ENCODE peak calls at places on chromosomes 3 and 15, in ten cellular contexts. One of them, this sample, is unnamed.

GRCh38 chr15:26024241-26024640 is 161.1 kb upstream of the ATP10A start:
- DNase-seq in GM13976: no peak
- DNase-seq in tibial nerve: no peak
- DNase-seq in OCI-LY7: no peak
- DNase-seq in sigmoid colon: no peak
- DNase-seq in GM20000: no peak
- DNase-seq in HCT116: no peak
- DNase-seq in progenitor cell of endocrine pancreas: no peak
- DNase-seq in fibroblast of the aortic adventitia: no peak
- DNase-seq in Peyer's patch: no peak
- DNase-seq in this sample: no peak

GRCh38 chr15:68515371-68516095 is 63.3 kb upstream of the CORO2B start:
- DNase-seq in tibial nerve: no peak
- DNase-seq in fibroblast of the aortic adventitia: no peak
- DNase-seq in GM20000: no peak
- DNase-seq in Peyer's patch: no peak
- DNase-seq in GM13976: no peak
- DNase-seq in progenitor cell of endocrine pancreas: no peak
- DNase-seq in HCT116: no peak
- DNase-seq in sigmoid colon: no peak
- DNase-seq in OCI-LY7: no peak
- DNase-seq in this sample: no peak

GRCh38 chr3:31166249-31166885 is 271.9 kb upstream of the GADL1 start:
- DNase-seq in GM13976: no peak
- DNase-seq in OCI-LY7: no peak
- DNase-seq in sigmoid colon: no peak
- DNase-seq in Peyer's patch: no peak
- DNase-seq in HCT116: no peak
- DNase-seq in tibial nerve: no peak
- DNase-seq in GM20000: no peak
- DNase-seq in progenitor cell of endocrine pancreas: no peak
- DNase-seq in fibroblast of the aortic adventitia: peak
- DNase-seq in this sample: peak

GRCh38 chr3:31929826-31930502 is 51.1 kb downstream of the OSBPL10 start:
- DNase-seq in HCT116: no peak
- DNase-seq in GM20000: no peak
- DNase-seq in sigmoid colon: no peak
- DNase-seq in fibroblast of the aortic adventitia: no peak
- DNase-seq in progenitor cell of endocrine pancreas: no peak
- DNase-seq in OCI-LY7: peak
- DNase-seq in Peyer's patch: no peak
- DNase-seq in tibial nerve: no peak
- DNase-seq in GM13976: no peak
- DNase-seq in this sample: no peak

GRCh38 chr3:131388400-131388799 is 6.8 kb downstream of the NUDT16 start:
- DNase-seq in GM13976: no peak
- DNase-seq in fibroblast of the aortic adventitia: peak
- DNase-seq in sigmoid colon: no peak
- DNase-seq in GM20000: no peak
- DNase-seq in tibial nerve: no peak
- DNase-seq in HCT116: no peak
- DNase-seq in progenitor cell of endocrine pancreas: no peak
- DNase-seq in Peyer's patch: no peak
- DNase-seq in OCI-LY7: no peak
- DNase-seq in this sample: no peak

GRCh38 chr3:156300929-156301806 is 180.8 kb downstream of the KCNAB1 start:
- DNase-seq in fibroblast of the aortic adventitia: peak
- DNase-seq in Peyer's patch: no peak
- DNase-seq in GM13976: no peak
- DNase-seq in HCT116: no peak
- DNase-seq in sigmoid colon: no peak
- DNase-seq in OCI-LY7: no peak
- DNase-seq in GM20000: no peak
- DNase-seq in tibial nerve: no peak
- DNase-seq in progenitor cell of endocrine pancreas: no peak
- DNase-seq in this sample: no peak

GRCh38 chr15:38474155-38474757 is 20.3 kb downstream of the FAM98B start:
- DNase-seq in HCT116: peak
- DNase-seq in progenitor cell of endocrine pancreas: no peak
- DNase-seq in Peyer's patch: no peak
- DNase-seq in GM20000: peak
- DNase-seq in tibial nerve: no peak
- DNase-seq in fibroblast of the aortic adventitia: peak
- DNase-seq in sigmoid colon: no peak
- DNase-seq in GM13976: peak
- DNase-seq in OCI-LY7: peak
- DNase-seq in this sample: peak

GRCh38 chr3:85710490-85710889 is 751.7 kb downstream of the CADM2 start:
- DNase-seq in GM20000: no peak
- DNase-seq in HCT116: no peak
- DNase-seq in progenitor cell of endocrine pancreas: no peak
- DNase-seq in fibroblast of the aortic adventitia: no peak
- DNase-seq in OCI-LY7: no peak
- DNase-seq in sigmoid colon: no peak
- DNase-seq in GM13976: no peak
- DNase-seq in Peyer's patch: no peak
- DNase-seq in tibial nerve: no peak
- DNase-seq in this sample: peak

GRCh38 chr3:4417449-4417848 is 49.6 kb downstream of the SUMF1 start:
- DNase-seq in fibroblast of the aortic adventitia: peak
- DNase-seq in OCI-LY7: no peak
- DNase-seq in HCT116: no peak
- DNase-seq in GM13976: no peak
- DNase-seq in tibial nerve: no peak
- DNase-seq in progenitor cell of endocrine pancreas: no peak
- DNase-seq in Peyer's patch: no peak
- DNase-seq in sigmoid colon: no peak
- DNase-seq in GM20000: no peak
- DNase-seq in this sample: peak

GRCh38 chr3:104005815-104006214 is 1360.9 kb upstream of the ALCAM start:
- DNase-seq in HCT116: no peak
- DNase-seq in progenitor cell of endocrine pancreas: no peak
- DNase-seq in GM20000: no peak
- DNase-seq in fibroblast of the aortic adventitia: no peak
- DNase-seq in Peyer's patch: no peak
- DNase-seq in tibial nerve: no peak
- DNase-seq in sigmoid colon: no peak
- DNase-seq in OCI-LY7: no peak
- DNase-seq in GM13976: no peak
- DNase-seq in this sample: peak

GRCh38 chr3:25589104-25589782 is 75.5 kb downstream of the TOP2B start:
- DNase-seq in progenitor cell of endocrine pancreas: no peak
- DNase-seq in tibial nerve: no peak
- DNase-seq in Peyer's patch: no peak
- DNase-seq in GM20000: no peak
- DNase-seq in fibroblast of the aortic adventitia: no peak
- DNase-seq in HCT116: no peak
- DNase-seq in OCI-LY7: no peak
- DNase-seq in sigmoid colon: no peak
- DNase-seq in GM13976: no peak
- DNase-seq in this sample: peak

GRCh38 chr3:41138601-41139000 is 60.7 kb upstream of the CTNNB1 start:
- DNase-seq in sigmoid colon: no peak
- DNase-seq in GM20000: no peak
- DNase-seq in Peyer's patch: no peak
- DNase-seq in progenitor cell of endocrine pancreas: no peak
- DNase-seq in OCI-LY7: no peak
- DNase-seq in GM13976: no peak
- DNase-seq in tibial nerve: no peak
- DNase-seq in HCT116: no peak
- DNase-seq in fibroblast of the aortic adventitia: no peak
- DNase-seq in this sample: no peak

DNA sequence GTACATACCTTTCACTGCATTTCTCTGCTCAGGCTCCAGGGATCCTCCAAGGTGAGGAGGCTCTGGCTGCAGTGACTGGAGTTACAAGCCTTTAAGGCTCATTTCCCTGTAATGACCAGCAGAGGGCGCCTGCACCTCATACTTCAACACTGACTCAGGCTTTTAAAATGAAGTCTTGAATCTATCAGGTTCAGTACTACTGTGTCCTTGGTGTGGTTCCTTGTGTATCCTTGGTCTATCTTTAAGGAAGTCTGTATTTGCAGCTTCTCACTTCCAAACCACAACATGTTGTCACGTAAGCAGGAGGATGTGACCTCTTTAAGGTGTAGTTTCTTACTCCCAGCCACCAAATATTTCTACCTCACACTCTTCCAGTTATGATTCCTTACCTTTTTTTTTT is 122.5 kb upstream of the ZBED2 start:
- DNase-seq in GM20000: peak
- DNase-seq in Peyer's patch: peak
- DNase-seq in sigmoid colon: peak
- DNase-seq in OCI-LY7: peak
- DNase-seq in HCT116: peak
- DNase-seq in GM13976: peak
- DNase-seq in tibial nerve: peak
- DNase-seq in progenitor cell of endocrine pancreas: peak
- DNase-seq in fibroblast of the aortic adventitia: peak
- DNase-seq in this sample: peak
- TF ChIP-seq CTCF in GM20000: peak
- TF ChIP-seq CTCF in Peyer's patch: peak
- TF ChIP-seq CTCF in sigmoid colon: peak
- TF ChIP-seq CTCF in OCI-LY7: peak
- TF ChIP-seq CTCF in HCT116: peak
- TF ChIP-seq CTCF in GM13976: peak
- TF ChIP-seq CTCF in tibial nerve: peak
- TF ChIP-seq CTCF in progenitor cell of endocrine pancreas: peak
- TF ChIP-seq CTCF in fibroblast of the aortic adventitia: peak
- TF ChIP-seq CTCF in this sample: peak

GRCh38 chr3:50622881-50623280 is 5.9 kb downstream of the MAPKAPK3 start:
- DNase-seq in GM13976: no peak
- DNase-seq in Peyer's patch: no peak
- DNase-seq in progenitor cell of endocrine pancreas: no peak
- DNase-seq in sigmoid colon: no peak
- DNase-seq in OCI-LY7: no peak
- DNase-seq in GM20000: no peak
- DNase-seq in tibial nerve: no peak
- DNase-seq in fibroblast of the aortic adventitia: no peak
- DNase-seq in HCT116: no peak
- DNase-seq in this sample: no peak
- TF ChIP-seq CTCF in GM13976: no peak
- TF ChIP-seq CTCF in Peyer's patch: no peak
- TF ChIP-seq CTCF in progenitor cell of endocrine pancreas: no peak
- TF ChIP-seq CTCF in sigmoid colon: no peak
- TF ChIP-seq CTCF in OCI-LY7: no peak
- TF ChIP-seq CTCF in GM20000: no peak
- TF ChIP-seq CTCF in tibial nerve: no peak
- TF ChIP-seq CTCF in fibroblast of the aortic adventitia: no peak
- TF ChIP-seq CTCF in HCT116: no peak
- TF ChIP-seq CTCF in this sample: no peak

GRCh38 chr3:27616031-27616430 is 106.1 kb downstream of the EOMES start:
- DNase-seq in sigmoid colon: no peak
- DNase-seq in fibroblast of the aortic adventitia: no peak
- DNase-seq in progenitor cell of endocrine pancreas: no peak
- DNase-seq in HCT116: no peak
- DNase-seq in GM20000: no peak
- DNase-seq in GM13976: no peak
- DNase-seq in OCI-LY7: no peak
- DNase-seq in Peyer's patch: no peak
- DNase-seq in tibial nerve: no peak
- DNase-seq in this sample: no peak

GRCh38 chr3:27615555-27615954 is 106.6 kb downstream of the EOMES start:
- DNase-seq in sigmoid colon: no peak
- DNase-seq in Peyer's patch: no peak
- DNase-seq in GM13976: no peak
- DNase-seq in OCI-LY7: no peak
- DNase-seq in fibroblast of the aortic adventitia: no peak
- DNase-seq in GM20000: no peak
- DNase-seq in progenitor cell of endocrine pancreas: no peak
- DNase-seq in tibial nerve: no peak
- DNase-seq in HCT116: no peak
- DNase-seq in this sample: no peak

GRCh38 chr3:27614592-27614991 is 107.5 kb downstream of the EOMES start:
- DNase-seq in HCT116: no peak
- DNase-seq in fibroblast of the aortic adventitia: no peak
- DNase-seq in GM13976: no peak
- DNase-seq in sigmoid colon: no peak
- DNase-seq in progenitor cell of endocrine pancreas: no peak
- DNase-seq in Peyer's patch: no peak
- DNase-seq in tibial nerve: no peak
- DNase-seq in GM20000: no peak
- DNase-seq in OCI-LY7: peak
- DNase-seq in this sample: no peak

GRCh38 chr3:27613846-27614500 is 108.2 kb downstream of the EOMES start:
- DNase-seq in progenitor cell of endocrine pancreas: no peak
- DNase-seq in OCI-LY7: no peak
- DNase-seq in Peyer's patch: no peak
- DNase-seq in fibroblast of the aortic adventitia: peak
- DNase-seq in HCT116: no peak
- DNase-seq in GM20000: no peak
- DNase-seq in tibial nerve: no peak
- DNase-seq in sigmoid colon: no peak
- DNase-seq in GM13976: no peak
- DNase-seq in this sample: no peak

DNA sequence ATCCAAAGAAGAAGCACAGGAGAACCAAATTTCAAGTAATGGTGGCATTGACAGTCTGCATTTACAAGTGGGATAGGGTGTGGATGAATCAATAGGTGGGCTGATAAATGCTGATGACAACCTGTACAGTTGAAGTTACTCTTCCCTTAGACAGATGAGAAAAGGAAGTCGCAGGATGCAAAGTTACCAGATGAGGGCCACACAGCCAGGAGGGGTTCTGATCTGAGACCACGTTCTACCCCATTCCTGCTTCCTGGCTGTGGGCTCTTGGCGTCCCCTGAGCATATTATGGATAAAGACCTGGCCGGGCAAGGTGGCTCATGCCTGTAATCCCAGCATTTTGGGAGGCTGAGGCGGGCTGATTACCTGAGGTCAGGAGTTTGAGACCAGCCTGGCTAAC is 104.6 kb downstream of the EOMES start:
- DNase-seq in OCI-LY7: no peak
- DNase-seq in GM20000: no peak
- DNase-seq in sigmoid colon: no peak
- DNase-seq in Peyer's patch: no peak
- DNase-seq in HCT116: no peak
- DNase-seq in fibroblast of the aortic adventitia: no peak
- DNase-seq in GM13976: no peak
- DNase-seq in progenitor cell of endocrine pancreas: no peak
- DNase-seq in tibial nerve: no peak
- DNase-seq in this sample: no peak
- TF ChIP-seq CTCF in OCI-LY7: no peak
- TF ChIP-seq CTCF in GM20000: no peak
- TF ChIP-seq CTCF in sigmoid colon: no peak
- TF ChIP-seq CTCF in Peyer's patch: no peak
- TF ChIP-seq CTCF in HCT116: no peak
- TF ChIP-seq CTCF in fibroblast of the aortic adventitia: no peak
- TF ChIP-seq CTCF in GM13976: no peak
- TF ChIP-seq CTCF in progenitor cell of endocrine pancreas: no peak
- TF ChIP-seq CTCF in tibial nerve: no peak
- TF ChIP-seq CTCF in this sample: no peak

DNA sequence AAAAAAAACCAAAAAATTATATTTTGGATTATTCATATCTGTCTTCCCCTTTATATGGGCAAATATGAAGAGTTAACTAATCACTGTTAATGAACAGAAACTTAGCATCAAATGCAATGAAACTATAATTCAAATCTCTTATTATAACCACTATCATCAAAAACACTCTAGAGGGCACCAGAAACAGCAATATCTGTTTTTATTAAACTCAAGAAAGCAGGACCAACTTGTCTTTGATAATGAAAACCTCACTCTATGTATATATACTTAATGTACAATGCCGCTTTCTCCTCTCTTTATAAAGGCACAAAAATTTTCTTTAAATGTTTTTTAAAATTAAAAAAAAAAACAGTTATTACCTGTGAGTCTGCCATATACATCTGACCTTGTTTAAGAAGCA is 92.7 kb downstream of the UACA start:
- DNase-seq in fibroblast of the aortic adventitia: peak
- DNase-seq in Peyer's patch: no peak
- DNase-seq in HCT116: no peak
- DNase-seq in progenitor cell of endocrine pancreas: no peak
- DNase-seq in OCI-LY7: no peak
- DNase-seq in tibial nerve: no peak
- DNase-seq in sigmoid colon: no peak
- DNase-seq in GM20000: no peak
- DNase-seq in GM13976: no peak
- DNase-seq in this sample: peak
- TF ChIP-seq CTCF in fibroblast of the aortic adventitia: peak
- TF ChIP-seq CTCF in Peyer's patch: peak
- TF ChIP-seq CTCF in HCT116: no peak
- TF ChIP-seq CTCF in progenitor cell of endocrine pancreas: peak
- TF ChIP-seq CTCF in OCI-LY7: peak
- TF ChIP-seq CTCF in tibial nerve: no peak
- TF ChIP-seq CTCF in sigmoid colon: no peak
- TF ChIP-seq CTCF in GM20000: no peak
- TF ChIP-seq CTCF in GM13976: no peak
- TF ChIP-seq CTCF in this sample: peak

This sample was measured in astrocyte of the spinal cord.